ENCODE peak calls at places on chromosomes 3 and 15, in five cellular contexts. K, X, G, T and P are unnamed samples.
A peak's percentile ranks its signal among the peaks of the same experiment; 100 is the strongest.

GRCh38 chr15:47548189-47548588 is 169.1 kb upstream of the SEMA6D start:
- DNase-seq in K (no peak), X (no peak), G (no peak), T (no peak), P (no peak)

GRCh38 chr3:174408310-174408709 is 450.8 kb upstream of the NAALADL2 start:
- DNase-seq in K (no peak), X (no peak), G (no peak), T (no peak), P (no peak)

GRCh38 chr3:22569570-22569969 is 633.6 kb upstream of the UBE2E2 start:
- DNase-seq in K (no peak), X (no peak), G (no peak), T (no peak), P (no peak)

GRCh38 chr3:134222835-134223234 is 27.8 kb downstream of the RYK start:
- DNase-seq in K (no peak), X (no peak), G (no peak), T (no peak), P (no peak)

GRCh38 chr3:101836907-101837598 is 12.3 kb upstream of the NFKBIZ start:
- DNase-seq in K (no peak), X (no peak), G (no peak), T (no peak), P (no peak)

GRCh38 chr3:177597325-177598109 is 400.2 kb upstream of the TBL1XR1 start:
- DNase-seq in K (peak; percentile 22), X (no peak), G (no peak), T (no peak), P (peak; percentile 61)

GRCh38 chr3:153591566-153592221 is 429.7 kb downstream of the RAP2B start:
- DNase-seq in K (no peak), X (no peak), G (no peak), T (no peak), P (no peak)

GRCh38 chr15:68550498-68551295 is 28.1 kb upstream of the CORO2B start:
- DNase-seq in K (peak; percentile 79), X (peak; percentile 49), G (peak; percentile 88), T (peak; percentile 79), P (peak; percentile 62)

GRCh38 chr3:159322322-159322939 is 520.6 kb downstream of the MFSD1 start:
- DNase-seq in K (no peak), X (peak; percentile 0), G (peak; percentile 65), T (peak; percentile 25), P (no peak)

GRCh38 chr15:46471096-46471495 is 836.3 kb downstream of the SQOR start:
- DNase-seq in K (no peak), X (no peak), G (no peak), T (no peak), P (no peak)

GRCh38 chr15:96047255-96047931 is 283.1 kb upstream of the NR2F2 start:
- DNase-seq in K (no peak), X (no peak), G (no peak), T (no peak), P (no peak)

GRCh38 chr15:68599560-68600071 is 20.8 kb downstream of the CORO2B start:
- DNase-seq in K (no peak), X (no peak), G (peak; percentile 90), T (no peak), P (no peak)

GRCh38 chr15:51874751-51875644 is 45.5 kb downstream of the TMOD3 start:
- DNase-seq in K (no peak), X (no peak), G (no peak), T (no peak), P (no peak)

GRCh38 chr3:12891985-12892839 is 50.8 kb upstream of the RPL32 start:
- DNase-seq in K (peak; percentile 37), X (peak; percentile 44), G (peak; percentile 83), T (peak; percentile 45), P (peak; percentile 72)

GRCh38 chr15:77628010-77628409 is 4.7 kb downstream of the LINGO1 start:
- DNase-seq in K (no peak), X (no peak), G (no peak), T (no peak), P (no peak)

GRCh38 chr3:99534951-99535704 is 103.3 kb upstream of the COL8A1 start:
- DNase-seq in K (no peak), X (no peak), G (no peak), T (no peak), P (no peak)